ENCODE peak calls at places on chromosomes 6 and 20, in ten cellular contexts. E is AG04449, B is neural progenitor cell, D is AG10803, J is heart left ventricle, U is body of pancreas, S is A549, N is WTC11, Z is HL-60, H is fibroblast of lung. O is an unnamed sample.

GRCh38 chr20:10306440-10307358 is 88.1 kb downstream of the SNAP25 start:
- DNase-seq in B (no peak), S (no peak), D (peak; percentile 73), Z (no peak), N (no peak), E (peak; percentile 42), J (no peak), H (peak; percentile 96), U (no peak), O (no peak)

GRCh38 chr6:118252474-118252873 is 295.6 kb upstream of the PLN start:
- DNase-seq in N (no peak), H (no peak), E (no peak), J (no peak), D (no peak), S (no peak), B (no peak), Z (no peak), U (no peak), O (no peak)

GRCh38 chr6:106216527-106216926 is 109.0 kb downstream of the ATG5 start:
- DNase-seq in B (no peak), S (no peak), J (no peak), N (no peak), D (peak; percentile 18), E (no peak), U (no peak), H (no peak), Z (no peak), O (no peak)

GRCh38 chr20:4370856-4371255 is 350.9 kb upstream of the PRND start:
- DNase-seq in U (no peak), D (no peak), S (no peak), B (no peak), N (no peak), E (no peak), J (no peak), H (no peak), Z (no peak), O (no peak)

GRCh38 chr20:8805737-8806442 is 263.0 kb upstream of the PLCB4 start:
- DNase-seq in J (no peak), D (no peak), N (no peak), H (peak; percentile 3), E (no peak), B (no peak), S (no peak), U (no peak), Z (no peak), O (no peak)

GRCh38 chr6:89260310-89260709 is 43.2 kb upstream of the GABRR1 start:
- DNase-seq in J (no peak), H (no peak), N (no peak), U (no peak), D (no peak), E (no peak), B (no peak), Z (peak; percentile 23), S (no peak), O (no peak)

GRCh38 chr6:136129365-136129764 is 120.7 kb downstream of the MTFR2 start:
- DNase-seq in E (no peak), S (no peak), N (no peak), J (no peak), Z (no peak), H (no peak), B (no peak), D (no peak), U (no peak), O (no peak)

GRCh38 chr6:143513410-143513809 is 1.9 kb upstream of the FUCA2 start:
- DNase-seq in U (peak; percentile 27), D (no peak), S (peak; percentile 18), E (no peak), H (no peak), Z (no peak), B (peak; percentile 59), J (no peak), N (peak; percentile 80), O (no peak)

GRCh38 chr6:106142876-106143431 is 56.8 kb downstream of the PRDM1 start:
- DNase-seq in Z (no peak), B (no peak), J (no peak), D (no peak), E (no peak), N (no peak), U (no peak), S (no peak), H (no peak), O (no peak)

GRCh38 chr6:135935951-135936601 is 84.6 kb downstream of the PDE7B start:
- DNase-seq in B (no peak), Z (no peak), J (no peak), N (no peak), D (peak; percentile 60), U (no peak), S (peak; percentile 78), H (peak; percentile 79), E (no peak), O (no peak)

DNA sequence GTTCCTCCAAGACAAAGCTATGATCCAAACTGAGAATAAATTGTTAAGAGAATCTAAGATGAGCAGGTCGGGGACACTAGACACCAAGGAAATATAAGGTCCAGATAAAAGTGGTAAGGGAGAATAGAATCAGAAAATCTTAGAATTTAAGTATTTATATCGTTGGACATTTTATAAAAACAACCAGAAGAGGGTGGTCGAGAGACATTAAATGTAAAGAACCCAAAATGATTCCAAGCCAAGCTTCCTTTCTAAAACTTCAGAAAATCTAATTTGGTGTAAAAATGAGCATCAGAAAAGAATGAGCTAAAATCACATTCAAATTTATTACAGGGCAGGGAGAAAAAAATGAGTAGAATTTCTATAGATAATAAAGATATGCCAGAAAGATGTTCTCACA is 97.8 kb upstream of the OGFRL1 start:
- DNase-seq in B (peak; percentile 13), N (no peak), J (no peak), E (no peak), S (peak; percentile 19), H (no peak), U (no peak), D (peak; percentile 44), Z (no peak), O (no peak)
- TF ChIP-seq CTCF in B (peak; percentile 43), N (no peak), J (peak; percentile 40), E (no peak), S (peak; percentile 59), H (peak; percentile 26), U (peak; percentile 41), D (peak; percentile 44), Z (no peak), O (peak; percentile 34)

GRCh38 chr20:36632487-36633284 is 13.3 kb downstream of the SLA2 start:
- DNase-seq in J (no peak), B (peak; percentile 54), N (peak; percentile 70), Z (no peak), D (no peak), S (no peak), U (peak; percentile 27), E (no peak), H (no peak), O (peak; percentile 28)
- TF ChIP-seq CTCF in J (no peak), B (peak; percentile 34), N (no peak), Z (no peak), D (no peak), S (no peak), U (no peak), E (no peak), H (no peak), O (peak; percentile 33)

DNA sequence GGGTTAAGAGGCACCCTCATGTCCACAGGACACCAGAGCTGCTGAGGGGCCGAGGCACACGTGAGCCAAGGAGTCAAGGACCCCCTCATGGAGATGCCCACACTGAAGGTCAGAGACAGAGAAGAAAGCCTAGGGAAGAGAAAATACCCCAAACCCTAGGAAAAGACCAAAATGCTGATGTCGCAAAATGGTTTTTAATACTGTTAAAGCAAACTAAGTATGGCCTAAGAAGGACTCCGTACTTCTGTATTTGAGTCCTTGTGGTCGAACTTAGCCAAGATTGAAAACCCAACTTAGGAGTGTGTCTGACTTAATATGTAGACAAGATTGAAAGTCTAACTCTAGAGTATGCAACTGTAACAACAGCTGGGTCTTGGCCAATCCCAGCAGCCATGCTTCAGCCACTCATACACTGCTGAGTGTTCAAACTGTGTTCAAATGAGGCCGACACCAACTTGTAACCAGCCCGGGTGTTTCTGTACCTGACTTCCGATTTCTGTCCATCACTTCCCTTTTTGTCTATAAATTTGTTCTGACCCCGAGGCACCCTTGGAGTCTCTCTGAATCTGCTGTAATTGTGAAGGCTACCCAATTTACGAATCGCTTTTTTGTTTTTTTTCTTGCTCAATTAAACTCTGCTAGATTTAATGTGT is 92.6 kb upstream of the AGPAT4 start:
- DNase-seq in J (no peak), B (no peak), E (no peak), H (no peak), N (no peak), Z (no peak), D (no peak), U (no peak), S (no peak), O (no peak)
- TF ChIP-seq CTCF in J (no peak), B (no peak), E (no peak), H (no peak), N (no peak), Z (no peak), D (no peak), U (no peak), S (no peak), O (no peak)

GRCh38 chr6:55320691-55321086 is 6.6 kb upstream of the GFRAL start:
- DNase-seq in U (no peak), S (no peak), Z (no peak), D (no peak), J (no peak), H (no peak), N (no peak), B (peak; percentile 3), E (no peak), O (no peak)
- TF ChIP-seq CTCF in U (no peak), S (no peak), Z (no peak), D (no peak), J (no peak), H (no peak), N (no peak), B (no peak), E (no peak), O (no peak)

DNA sequence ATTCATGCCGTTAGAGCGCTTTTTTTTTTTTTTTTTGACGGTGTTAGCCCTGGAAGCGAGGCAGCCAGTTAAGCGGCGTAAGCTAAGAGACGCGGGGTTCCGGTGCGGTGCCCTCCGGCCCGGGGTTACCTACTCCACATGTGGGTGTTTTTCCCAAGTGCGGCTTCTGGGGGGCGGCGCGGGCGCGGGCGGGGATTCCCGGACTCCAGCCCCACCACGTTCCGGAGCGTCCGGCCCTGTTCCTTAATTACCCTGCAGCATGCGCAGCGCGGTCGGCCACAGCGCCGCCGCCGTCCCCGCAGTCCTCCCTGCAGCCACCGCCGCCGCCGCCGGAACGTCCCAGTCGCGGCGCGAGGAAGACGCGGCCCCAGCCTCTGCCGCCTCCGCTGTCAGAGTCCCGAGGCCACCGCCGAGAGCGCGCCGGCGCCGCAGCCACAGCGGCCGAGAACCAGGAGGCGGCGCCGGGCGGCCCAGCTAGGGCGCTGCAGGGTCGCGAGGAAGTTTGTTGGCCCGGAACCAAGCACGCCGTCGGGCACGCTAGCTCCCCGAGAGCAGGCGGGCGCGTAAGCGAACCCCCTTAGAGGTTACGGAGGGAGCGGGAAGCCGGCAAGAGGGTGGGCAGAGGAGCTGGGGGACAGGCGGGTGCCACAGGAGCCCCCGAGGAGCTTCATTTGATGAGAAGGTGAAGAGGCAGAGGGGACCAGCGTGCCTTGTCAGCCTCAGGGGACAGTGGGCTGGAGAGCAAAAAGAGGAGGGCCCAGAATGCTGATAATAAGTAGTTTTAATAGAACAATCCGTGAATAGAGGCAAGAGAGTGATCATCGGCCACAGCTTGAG is 937 bp downstream of the COL19A1 start:
- DNase-seq in B (peak; percentile 90), J (peak; percentile 53), D (peak; percentile 4), Z (no peak), U (peak; percentile 74), N (peak; percentile 68), H (peak; percentile 32), E (no peak), S (peak; percentile 5), O (peak; percentile 84)
- TF ChIP-seq CTCF in B (peak; percentile 40), J (peak; percentile 27), D (no peak), Z (no peak), U (peak; percentile 54), N (no peak), H (peak; percentile 2), E (no peak), S (no peak), O (peak; percentile 8)

GRCh38 chr6:47733879-47734558 is 35.6 kb downstream of the ADGRF4 start:
- DNase-seq in J (no peak), U (peak; percentile 7), H (no peak), D (peak; percentile 16), Z (peak; percentile 1), N (no peak), E (no peak), B (peak; percentile 28), S (peak; percentile 28), O (no peak)
- TF ChIP-seq CTCF in J (peak; percentile 51), U (peak; percentile 61), H (no peak), D (peak; percentile 25), Z (no peak), N (no peak), E (no peak), B (peak; percentile 52), S (peak; percentile 56), O (no peak)